ENCODE peak calls at places on chromosomes 16 and 17, in nine cellular contexts. Y, A, W, N, S, V, K, H and P are unnamed samples.

GRCh38 chr17:77569846-77570564 is 388.5 kb upstream of the TNRC6C start:
- DNase-seq in S (no peak), V (no peak), K (no peak), Y (no peak), H (no peak), W (no peak), N (no peak), A (no peak), P (no peak)

GRCh38 chr17:8494021-8494420 is 58.3 kb downstream of the NDEL1 start:
- DNase-seq in K (no peak), N (no peak), H (no peak), W (no peak), S (no peak), V (no peak), Y (no peak), A (no peak), P (no peak)

GRCh38 chr16:10980811-10981210 is 36.4 kb downstream of the CLEC16A start:
- DNase-seq in Y (no peak), S (no peak), V (no peak), A (no peak), W (no peak), H (no peak), K (no peak), N (no peak), P (no peak)

GRCh38 chr17:31724026-31724425 is 135.0 kb downstream of the COPRS start:
- DNase-seq in Y (no peak), A (no peak), S (no peak), W (peak), H (no peak), V (no peak), K (no peak), N (no peak), P (no peak)

GRCh38 chr17:79695293-79696158 is 35.2 kb upstream of the ENPP7 start:
- DNase-seq in S (no peak), H (no peak), Y (no peak), K (peak), A (no peak), V (no peak), N (no peak), W (peak), P (no peak)

GRCh38 chr16:68298907-68299515 is 11.7 kb downstream of the SLC7A6OS start:
- DNase-seq in A (peak), Y (no peak), N (no peak), W (peak), S (peak), V (peak), K (no peak), H (peak), P (peak)

GRCh38 chr17:37393352-37393751 is 13.3 kb downstream of the ACACA start:
- DNase-seq in Y (no peak), K (no peak), S (no peak), A (no peak), H (no peak), V (no peak), N (no peak), W (no peak), P (no peak)

GRCh38 chr16:27547134-27547533 is 2.6 kb downstream of the GTF3C1 start:
- DNase-seq in W (peak), Y (no peak), N (no peak), V (no peak), S (no peak), K (no peak), A (peak), H (no peak), P (peak)

GRCh38 chr17:79036609-79037008 is 12.6 kb downstream of the C1QTNF1 start:
- DNase-seq in K (no peak), V (no peak), N (no peak), W (peak), H (no peak), A (peak), Y (no peak), S (peak), P (peak)

GRCh38 chr17:29109477-29110371 is 66.8 kb downstream of the PIPOX start:
- DNase-seq in K (no peak), A (peak), Y (no peak), N (no peak), H (no peak), W (no peak), S (no peak), V (no peak), P (no peak)

GRCh38 chr17:82941021-82942001 is 101.5 kb upstream of the ZNF750 start:
- DNase-seq in S (no peak), Y (peak), K (no peak), H (no peak), A (no peak), V (no peak), W (no peak), N (no peak), P (no peak)

GRCh38 chr17:19012171-19013080 is 7.9 kb upstream of the FAM83G start:
- DNase-seq in H (no peak), Y (no peak), S (no peak), V (no peak), A (no peak), K (no peak), W (no peak), N (no peak), P (no peak)

GRCh38 chr17:38554430-38555350 is 51.1 kb downstream of the SRCIN1 start:
- DNase-seq in A (no peak), Y (no peak), H (no peak), N (no peak), V (no peak), K (peak), W (no peak), S (no peak), P (peak)

GRCh38 chr17:66713533-66714042 is 121.3 kb upstream of the CACNG5 start:
- DNase-seq in A (no peak), H (no peak), W (no peak), S (no peak), V (no peak), K (no peak), N (no peak), Y (no peak), P (no peak)

GRCh38 chr17:52024296-52024870 is 134.1 kb downstream of the CA10 start:
- DNase-seq in H (no peak), W (no peak), S (no peak), N (no peak), A (no peak), K (no peak), V (no peak), Y (no peak), P (no peak)

GRCh38 chr17:40471856-40472732 is 28.8 kb downstream of the IGFBP4 start:
- DNase-seq in K (no peak), W (no peak), H (no peak), A (no peak), S (no peak), Y (no peak), V (no peak), N (no peak), P (no peak)

GRCh38 chr17:51668963-51669246 is 408.6 kb downstream of the UTP18 start:
- DNase-seq in N (no peak), S (no peak), K (no peak), H (no peak), V (no peak), A (no peak), W (no peak), Y (no peak), P (no peak)

GRCh38 chr16:51151435-51151950 is 423 bp upstream of the SALL1 start:
- DNase-seq in N (no peak), Y (no peak), V (no peak), H (peak), A (peak), K (peak), W (peak), S (peak), P (no peak)

GRCh38 chr17:49469831-49470568 is 25.1 kb upstream of the NGFR start:
- DNase-seq in K (no peak), N (no peak), H (no peak), S (peak), W (no peak), V (no peak), A (peak), Y (no peak), P (no peak)

GRCh38 chr17:52106638-52107261 is 51.8 kb downstream of the CA10 start:
- DNase-seq in K (no peak), H (peak), S (peak), A (peak), V (peak), Y (peak), N (no peak), W (peak), P (no peak)

GRCh38 chr17:57915532-57915931 is 39.7 kb downstream of the CUEDC1 start:
- DNase-seq in N (no peak), A (no peak), H (no peak), S (no peak), W (no peak), V (no peak), Y (no peak), K (no peak), P (no peak)

GRCh38 chr17:72402727-72403210 is 281.9 kb downstream of the SOX9 start:
- DNase-seq in N (no peak), W (no peak), S (no peak), V (no peak), A (no peak), K (no peak), H (no peak), Y (no peak), P (no peak)
- H3K27ac ChIP-seq in N (no peak), W (no peak), S (no peak), V (no peak), A (no peak), K (no peak), H (no peak), Y (no peak), P (no peak)

DNA sequence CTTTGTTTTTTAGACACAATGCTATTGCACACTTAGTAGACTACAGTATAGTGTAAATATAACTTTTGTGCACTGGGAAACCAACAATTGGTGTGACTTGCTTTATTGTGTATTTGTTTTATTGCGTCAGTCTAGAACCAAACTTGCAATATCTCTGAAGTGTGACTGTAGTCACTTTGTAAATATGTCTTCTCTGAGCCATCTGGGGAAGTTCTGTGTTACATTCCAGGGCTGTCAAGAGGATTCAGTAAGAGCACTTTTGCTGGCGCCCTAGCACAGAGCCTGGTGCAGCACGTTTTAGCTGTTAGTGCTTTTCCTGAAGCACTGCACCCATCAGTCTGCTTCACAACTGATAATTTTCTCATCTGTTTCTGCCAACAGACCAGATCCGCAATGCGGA is 73.2 kb downstream of the NT5M start:
- DNase-seq in S (no peak), A (no peak), W (no peak), N (no peak), H (no peak), V (no peak), K (no peak), Y (no peak), P (no peak)
- H3K27ac ChIP-seq in S (no peak), A (no peak), W (no peak), N (no peak), H (no peak), V (no peak), K (peak), Y (no peak), P (no peak)

DNA sequence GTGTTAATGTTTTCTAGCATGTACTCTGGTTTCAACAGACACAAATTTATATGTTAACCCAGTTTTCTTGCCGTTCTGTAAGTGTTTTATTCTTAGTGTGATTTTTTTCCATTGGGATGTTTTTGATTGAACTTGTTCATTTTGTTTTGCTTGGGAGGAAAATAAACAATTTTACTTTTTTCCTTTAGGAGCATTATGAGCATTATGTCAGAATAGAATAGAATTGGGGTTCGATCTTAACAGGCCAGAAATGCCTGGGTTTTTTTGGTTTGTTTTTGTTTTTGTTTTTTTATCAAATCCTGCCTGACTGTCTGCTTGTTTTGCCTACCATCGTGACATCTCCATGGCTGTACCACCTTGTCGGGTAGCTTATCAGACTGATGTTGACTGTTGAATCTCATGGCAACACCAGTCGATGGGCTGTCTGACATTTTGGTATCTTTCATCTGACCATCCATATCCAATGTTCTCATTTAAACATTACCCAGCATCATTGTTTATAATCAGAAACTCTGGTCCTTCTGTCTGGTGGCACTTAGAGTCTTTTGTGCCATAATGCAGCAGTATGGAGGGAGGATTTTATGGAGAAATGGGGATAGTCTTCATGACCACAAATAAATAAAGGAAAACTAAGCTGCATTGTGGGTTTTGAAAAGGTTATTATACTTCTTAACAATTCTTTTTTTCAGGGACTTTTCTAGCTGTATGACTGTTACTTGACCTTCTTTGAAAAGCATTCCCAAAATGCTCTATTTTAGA is 51.7 kb downstream of the TUBD1 start:
- DNase-seq in H (no peak), S (no peak), A (no peak), N (no peak), V (no peak), Y (no peak), W (no peak), K (no peak), P (no peak)
- H3K27ac ChIP-seq in H (peak), S (no peak), A (peak), N (peak), V (peak), Y (peak), W (peak), K (peak), P (peak)

DNA sequence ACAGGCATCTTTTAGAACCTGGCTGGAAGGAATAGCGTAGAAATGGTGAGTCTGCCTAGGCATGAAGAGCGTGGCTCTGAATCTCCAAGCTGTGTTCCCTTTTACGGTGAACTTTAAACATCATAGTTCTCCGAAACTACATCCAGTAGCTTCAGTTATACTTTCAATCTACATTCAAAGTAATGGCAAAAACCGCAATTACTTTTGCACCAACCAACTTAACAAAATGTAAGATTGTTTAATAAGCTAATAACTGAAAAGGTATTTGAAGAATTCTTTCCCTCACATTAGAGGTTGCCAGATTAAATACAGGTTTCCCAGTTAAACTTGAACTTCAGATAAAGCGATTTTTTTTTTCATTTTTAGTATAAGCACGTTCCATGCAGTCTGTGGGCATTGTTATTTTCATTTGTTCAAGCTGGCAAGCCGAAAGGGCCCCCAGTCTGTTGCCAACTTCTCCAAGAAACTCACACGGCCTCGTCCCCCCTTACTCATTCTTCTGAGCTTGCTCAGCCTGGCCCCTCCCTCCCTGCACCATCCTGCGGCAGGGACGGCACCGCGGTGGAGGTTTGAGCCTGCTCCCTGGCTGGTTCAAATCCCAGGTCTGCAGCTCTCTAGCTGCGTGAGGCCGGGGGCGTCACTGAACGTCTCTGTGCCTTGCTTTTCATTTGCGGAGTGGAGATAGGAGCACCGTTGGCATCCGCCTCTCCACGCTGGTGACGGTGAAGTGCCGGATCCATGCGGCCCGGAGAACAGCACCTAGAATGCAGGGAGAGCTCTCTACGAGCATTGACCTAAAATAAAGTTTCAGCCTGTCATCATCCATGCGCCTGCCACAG is 3.5 kb upstream of the MTHFSD start:
- DNase-seq in S (no peak), W (no peak), K (no peak), A (no peak), N (no peak), V (no peak), H (no peak), Y (no peak), P (no peak)
- H3K27ac ChIP-seq in S (no peak), W (no peak), K (no peak), A (no peak), N (no peak), V (no peak), H (no peak), Y (no peak), P (no peak)

GRCh38 chr16:30472328-30472942 is at the start of gene ITGAL:
- DNase-seq in W (no peak), S (peak), V (no peak), N (peak), H (peak), K (peak), Y (peak), A (peak), P (no peak)

GRCh38 chr16:30474062-30474452 is 1.5 kb downstream of the ITGAL start:
- DNase-seq in N (no peak), V (no peak), S (no peak), A (no peak), Y (no peak), W (no peak), K (no peak), H (no peak), P (no peak)

GRCh38 chr16:30470632-30471007 is 1.9 kb upstream of the ITGAL start:
- DNase-seq in S (no peak), K (no peak), A (no peak), H (no peak), V (no peak), N (no peak), W (no peak), Y (no peak), P (no peak)

GRCh38 chr16:30473231-30474061 is 904 bp downstream of the ITGAL start:
- DNase-seq in K (no peak), H (no peak), W (no peak), Y (peak), N (no peak), S (no peak), A (peak), V (no peak), P (no peak)

GRCh38 chr16:30470170-30470512 is 2.4 kb upstream of the ITGAL start:
- DNase-seq in A (no peak), W (no peak), N (no peak), K (no peak), S (no peak), Y (no peak), H (no peak), V (no peak), P (no peak)
- H3K27ac ChIP-seq in A (no peak), W (no peak), N (peak), K (no peak), S (no peak), Y (peak), H (no peak), V (no peak), P (peak)

GRCh38 chr17:518047-518735 is 165.6 kb upstream of the RPH3AL start:
- DNase-seq in Y (no peak), A (no peak), N (no peak), S (no peak), H (no peak), K (no peak), W (no peak), V (no peak), P (no peak)
- H3K27ac ChIP-seq in Y (no peak), A (no peak), N (no peak), S (no peak), H (no peak), K (no peak), W (no peak), V (no peak), P (no peak)

GRCh38 chr16:46853713-46854443 is 22.9 kb upstream of the C16orf87 start:
- DNase-seq in W (peak), V (peak), S (peak), K (peak), H (peak), N (peak), Y (peak), A (peak), P (no peak)

GRCh38 chr16:46848768-46849764 is 18.1 kb upstream of the C16orf87 start:
- DNase-seq in Y (no peak), V (no peak), A (no peak), H (no peak), W (no peak), S (no peak), K (no peak), N (no peak), P (no peak)

GRCh38 chr16:46850619-46851555 is 19.9 kb upstream of the C16orf87 start:
- DNase-seq in A (no peak), V (no peak), K (no peak), Y (no peak), N (no peak), H (no peak), S (no peak), W (no peak), P (no peak)

GRCh38 chr16:46854846-46855245 is 23.9 kb upstream of the C16orf87 start:
- DNase-seq in A (no peak), W (no peak), V (no peak), Y (no peak), H (no peak), K (no peak), N (no peak), S (no peak), P (no peak)

DNA sequence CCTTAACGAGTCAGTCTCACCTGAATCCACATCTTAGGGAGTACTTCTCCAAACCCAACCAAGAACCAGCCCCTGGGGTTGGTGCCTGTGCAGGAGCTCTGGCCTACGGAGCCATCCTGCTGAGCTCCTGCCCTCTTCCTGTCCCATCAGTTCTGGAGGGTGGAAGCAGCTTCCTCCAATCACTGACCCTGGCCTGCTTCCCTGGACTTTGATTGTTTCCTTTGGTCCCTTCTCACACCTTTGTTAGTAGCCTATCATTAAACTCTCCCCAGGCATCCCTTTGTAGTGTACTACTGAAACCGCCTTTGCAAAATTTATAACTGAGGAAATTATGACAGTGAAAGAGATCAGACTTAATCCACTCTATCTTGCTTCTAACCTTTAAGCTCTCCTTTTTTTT is 21.1 kb upstream of the C16orf87 start:
- DNase-seq in K (no peak), H (no peak), S (no peak), A (no peak), W (no peak), V (no peak), N (no peak), Y (no peak), P (no peak)
- H3K27ac ChIP-seq in K (no peak), H (no peak), S (no peak), A (no peak), W (no peak), V (no peak), N (no peak), Y (no peak), P (no peak)